ENCODE peak calls at places on chromosomes 16 and 17, in nine cellular contexts. A is NCI-H1092 treated with DMSO at 0.1 percent for 48 hours; I is activated CD4-positive, alpha-beta T cell treated with anti-CD3 and anti-CD28 coated beads, Interleukin-2, amount 10 ng/mL, durations not matched to agents 7 days and 5 days; L is left cardiac atrium; Q is cardiac fibroblast; W is stimulated activated CD4-positive, alpha-beta T cell treated with anti-CD3 and anti-CD28 coated beads, Interleukin-2, amount 100 ng/mL, for 24 hours; U is GM10248; C is NCI-H1105; Z is RWPE1. V is an unnamed sample.
A peak's percentile ranks its signal among the peaks of the same experiment; 100 is the strongest.

GRCh38 chr16:67773099-67773498 is 33.3 kb downstream of the RANBP10 start:
- DNase-seq in A (no peak), Z (no peak), L (peak; percentile 52), Q (peak; percentile 67), U (no peak), I (no peak), W (no peak), C (no peak), V (no peak)

GRCh38 chr17:1491406-1492248 is 859 bp downstream of the MYO1C start:
- DNase-seq in Z (peak; percentile 75), U (peak; percentile 92), W (peak; percentile 68), C (no peak), Q (peak; percentile 65), I (peak; percentile 43), A (no peak), L (peak; percentile 81), V (peak; percentile 68)

GRCh38 chr16:27108826-27109665 is 42.3 kb downstream of the C16orf82 start:
- DNase-seq in Q (no peak), U (no peak), L (no peak), I (no peak), C (no peak), Z (no peak), W (no peak), A (no peak), V (no peak)

GRCh38 chr16:25038239-25038954 is 23.2 kb upstream of the ARHGAP17 start:
- DNase-seq in U (peak; percentile 50), W (no peak), A (no peak), Q (no peak), C (no peak), I (no peak), Z (no peak), L (no peak), V (peak; percentile 75)

GRCh38 chr16:79600636-79601091 is at the start of gene MAF:
- DNase-seq in A (peak; percentile 74), C (peak; percentile 87), L (peak; percentile 93), W (peak; percentile 85), Z (peak; percentile 94), U (peak; percentile 22), I (peak; percentile 92), Q (peak; percentile 80), V (peak; percentile 19)

GRCh38 chr17:65305778-65306177 is 168.6 kb downstream of the RGS9 start:
- DNase-seq in W (no peak), U (no peak), C (no peak), I (no peak), L (no peak), Q (no peak), Z (no peak), A (no peak), V (no peak)

GRCh38 chr16:80463776-80464175 is 77.0 kb upstream of the DYNLRB2 start:
- DNase-seq in Z (no peak), A (no peak), I (no peak), L (no peak), U (no peak), Q (no peak), W (no peak), C (no peak), V (no peak)

GRCh38 chr16:84020353-84020752 is 22.2 kb downstream of the SLC38A8 start:
- DNase-seq in W (no peak), I (no peak), A (no peak), Q (no peak), C (no peak), Z (no peak), U (no peak), L (no peak), V (no peak)

GRCh38 chr16:12079411-12079965 is 103.0 kb downstream of the SNX29 start:
- DNase-seq in U (no peak), L (no peak), I (peak; percentile 33), Q (no peak), Z (no peak), C (no peak), A (no peak), W (no peak), V (no peak)

GRCh38 chr17:49829026-49829425 is 18.8 kb downstream of the TAC4 start:
- DNase-seq in U (no peak), I (no peak), W (no peak), Z (no peak), A (no peak), L (no peak), Q (no peak), C (no peak), V (no peak)

GRCh38 chr16:47392114-47392513 is 68.7 kb downstream of the ITFG1 start:
- DNase-seq in Z (no peak), A (no peak), U (peak; percentile 31), Q (peak; percentile 5), C (no peak), W (no peak), L (no peak), I (peak; percentile 25), V (peak; percentile 59)

GRCh38 chr16:57470683-57471082 is 8.2 kb downstream of the POLR2C start:
- DNase-seq in I (no peak), W (no peak), U (no peak), A (no peak), L (peak; percentile 74), C (no peak), Z (no peak), Q (peak; percentile 81), V (no peak)

GRCh38 chr17:57438031-57438731 is 181.9 kb downstream of the MSI2 start:
- DNase-seq in W (no peak), I (no peak), Q (no peak), C (no peak), A (no peak), Z (no peak), L (no peak), U (no peak), V (no peak)

GRCh38 chr16:31129568-31130335 is 5.8 kb downstream of the PRSS8 start:
- DNase-seq in Z (no peak), Q (peak; percentile 35), U (no peak), A (no peak), I (no peak), L (peak; percentile 81), C (no peak), W (no peak), V (no peak)

GRCh38 chr17:77679589-77679988 is 278.9 kb upstream of the TNRC6C start:
- DNase-seq in Q (no peak), L (no peak), A (no peak), W (no peak), I (no peak), C (no peak), Z (no peak), U (no peak), V (no peak)

GRCh38 chr16:48133455-48134226 is 22.2 kb downstream of the ABCC12 start:
- DNase-seq in U (no peak), I (no peak), C (no peak), L (no peak), Z (no peak), W (no peak), A (peak; percentile 61), Q (no peak), V (no peak)

GRCh38 chr17:63349478-63350000 is 96.6 kb downstream of the CYB561 start:
- DNase-seq in Z (no peak), C (no peak), U (no peak), L (no peak), Q (peak; percentile 60), W (no peak), I (no peak), A (no peak), V (no peak)

GRCh38 chr16:87037012-87037411 is 280.2 kb downstream of the C16orf95 start:
- DNase-seq in A (no peak), I (no peak), Z (no peak), U (no peak), L (no peak), C (no peak), W (no peak), Q (no peak), V (no peak)

GRCh38 chr17:50149425-50150353 is 788 bp downstream of the PPP1R9B start:
- DNase-seq in A (peak; percentile 46), W (peak; percentile 60), Z (no peak), I (peak; percentile 57), U (no peak), L (peak; percentile 73), Q (peak; percentile 61), C (no peak), V (peak; percentile 78)

GRCh38 chr17:27293359-27293897 is 486 bp upstream of the WSB1 start:
- DNase-seq in Q (no peak), U (no peak), W (peak; percentile 3), Z (no peak), C (no peak), A (no peak), L (no peak), I (peak; percentile 11), V (peak; percentile 13)

GRCh38 chr16:88340755-88341150 is 42.0 kb upstream of the ZNF469 start:
- DNase-seq in A (no peak), L (no peak), C (no peak), Q (no peak), U (no peak), Z (no peak), W (no peak), I (no peak), V (no peak)

GRCh38 chr17:31369266-31369665 is 22.2 kb upstream of the RAB11FIP4 start:
- DNase-seq in W (no peak), A (no peak), C (no peak), U (no peak), I (no peak), Z (no peak), Q (peak; percentile 52), L (no peak), V (no peak)

GRCh38 chr17:73158133-73158532 is 6.7 kb upstream of the SSTR2 start:
- DNase-seq in L (no peak), U (no peak), Q (no peak), I (no peak), C (no peak), Z (no peak), W (no peak), A (no peak), V (no peak)

GRCh38 chr16:87715658-87716057 is 50.1 kb downstream of the KLHDC4 start:
- DNase-seq in Z (no peak), U (no peak), A (no peak), I (no peak), W (no peak), L (no peak), C (no peak), Q (no peak), V (no peak)

GRCh38 chr17:55609737-55610201 is 98.5 kb upstream of the SMIM36 start:
- DNase-seq in U (no peak), C (no peak), A (no peak), Z (no peak), L (peak; percentile 35), W (no peak), Q (peak; percentile 54), I (no peak), V (no peak)

GRCh38 chr16:57354311-57354710 is 4.3 kb upstream of the CCL22 start:
- DNase-seq in L (no peak), Q (no peak), U (no peak), Z (no peak), I (no peak), A (no peak), C (no peak), W (no peak), V (no peak)

GRCh38 chr16:68782198-68783174 is 45.4 kb downstream of the CDH1 start:
- DNase-seq in C (no peak), Z (no peak), L (no peak), A (no peak), W (no peak), Q (no peak), I (no peak), U (peak; percentile 46), V (peak; percentile 94)

GRCh38 chr17:62854026-62854425 is 45.9 kb upstream of the MARCHF10 start:
- DNase-seq in C (no peak), I (no peak), A (no peak), L (no peak), Z (no peak), W (no peak), U (no peak), Q (no peak), V (no peak)

GRCh38 chr17:37848690-37849616 is 75.3 kb upstream of the TBC1D3K start:
- DNase-seq in A (no peak), Z (peak; percentile 64), L (no peak), C (no peak), W (peak; percentile 16), Q (peak; percentile 39), I (peak; percentile 52), U (peak; percentile 72), V (peak; percentile 82)

GRCh38 chr17:32878211-32878610 is 1.3 kb upstream of the MYO1D start:
- DNase-seq in L (peak; percentile 61), A (no peak), Z (no peak), Q (peak; percentile 46), I (no peak), C (no peak), W (no peak), U (no peak), V (no peak)

GRCh38 chr17:74343526-74344284 is 17.7 kb downstream of the KIF19 start:
- DNase-seq in Z (no peak), L (no peak), Q (no peak), A (no peak), I (no peak), C (no peak), W (no peak), U (no peak), V (no peak)